ENCODE peak calls at places on chromosomes 13 and 19, in eight cellular contexts. R is fibroblast of lung; T is colonic mucosa; P is activated CD8-positive, alpha-beta memory T cell treated with anti-CD3 and anti-CD28 coated beads for 4 hours; I is activated gamma-delta T cell treated with Interleukin-2 at 50 U/mL for 16 hours; Z is NCI-H460; J is 8988T; D is H54. O is an unnamed sample.

GRCh38 chr19:17467471-17468301 is 2.6 kb upstream of the SLC27A1 start:
- DNase-seq in R (no peak), T (no peak), P (no peak), I (no peak), Z (no peak), J (no peak), D (no peak), O (no peak)

GRCh38 chr13:52048516-52048915 is 24.0 kb downstream of the UTP14C start:
- DNase-seq in R (peak), T (no peak), P (no peak), I (no peak), Z (no peak), J (no peak), D (no peak), O (no peak)

GRCh38 chr19:4581381-4582111 is 22.1 kb upstream of the SEMA6B start:
- DNase-seq in R (no peak), T (no peak), P (no peak), I (no peak), Z (no peak), J (peak), D (no peak), O (peak)

GRCh38 chr19:42942187-42942789 is 5.3 kb upstream of the PSG7 start:
- DNase-seq in R (peak), T (no peak), P (no peak), I (no peak), Z (no peak), J (no peak), D (no peak), O (peak)

GRCh38 chr19:347946-348861 is 3.6 kb upstream of the MIER2 start:
- DNase-seq in R (no peak), T (no peak), P (no peak), I (no peak), Z (no peak), J (no peak), D (no peak), O (peak)

GRCh38 chr19:48676887-48677286 is 4.1 kb upstream of the NTN5 start:
- DNase-seq in R (no peak), T (peak), P (no peak), I (no peak), Z (no peak), J (no peak), D (no peak), O (no peak)

GRCh38 chr13:108527849-108528248 is 101.6 kb upstream of the MYO16 start:
- DNase-seq in R (no peak), T (no peak), P (no peak), I (no peak), Z (no peak), J (no peak), D (no peak), O (no peak)

GRCh38 chr13:100434010-100434763 is 154.4 kb downstream of the GGACT start:
- DNase-seq in R (peak), T (no peak), P (no peak), I (no peak), Z (no peak), J (no peak), D (peak), O (peak)